ENCODE peak calls at places on chromosomes 6 and 20, in six cellular contexts. One of them, this sample, is unnamed.

GRCh38 chr6:138896104-138896756 is 91.8 kb downstream of the REPS1 start:
- DNase-seq in A549: no peak
- DNase-seq in K562: no peak
- DNase-seq in SK-N-SH: no peak
- DNase-seq in HepG2: no peak
- DNase-seq in GM12878: no peak
- DNase-seq in this sample: no peak

GRCh38 chr6:150142657-150143501 is at the start of gene PPP1R14C:
- DNase-seq in K562: peak
- DNase-seq in A549: no peak
- DNase-seq in GM12878: no peak
- DNase-seq in SK-N-SH: peak
- DNase-seq in HepG2: no peak
- DNase-seq in this sample: peak

GRCh38 chr6:144999127-144999526 is 714.0 kb downstream of the UTRN start:
- DNase-seq in SK-N-SH: no peak
- DNase-seq in A549: no peak
- DNase-seq in K562: no peak
- DNase-seq in GM12878: no peak
- DNase-seq in HepG2: no peak
- DNase-seq in this sample: no peak

GRCh38 chr6:24493945-24494725 is 634 bp upstream of the ALDH5A1 start:
- DNase-seq in GM12878: no peak
- DNase-seq in K562: no peak
- DNase-seq in A549: no peak
- DNase-seq in SK-N-SH: no peak
- DNase-seq in HepG2: no peak
- DNase-seq in this sample: no peak

GRCh38 chr20:58109126-58109880 is 119.2 kb downstream of the ANKRD60 start:
- DNase-seq in GM12878: no peak
- DNase-seq in K562: no peak
- DNase-seq in A549: no peak
- DNase-seq in SK-N-SH: no peak
- DNase-seq in HepG2: no peak
- DNase-seq in this sample: no peak

GRCh38 chr20:50735813-50736212 is 4.4 kb downstream of the PARD6B start:
- DNase-seq in HepG2: no peak
- DNase-seq in A549: no peak
- DNase-seq in SK-N-SH: no peak
- DNase-seq in GM12878: no peak
- DNase-seq in K562: no peak
- DNase-seq in this sample: no peak

GRCh38 chr6:75481936-75482593 is 11.5 kb downstream of the FILIP1 start:
- DNase-seq in K562: no peak
- DNase-seq in A549: no peak
- DNase-seq in SK-N-SH: no peak
- DNase-seq in HepG2: no peak
- DNase-seq in GM12878: no peak
- DNase-seq in this sample: no peak

GRCh38 chr6:4350571-4351505 is 215.5 kb upstream of the ECI2 start:
- DNase-seq in HepG2: no peak
- DNase-seq in SK-N-SH: no peak
- DNase-seq in A549: no peak
- DNase-seq in K562: no peak
- DNase-seq in GM12878: no peak
- DNase-seq in this sample: no peak

GRCh38 chr20:3011752-3012151 is 31.7 kb upstream of the GNRH2 start:
- DNase-seq in K562: no peak
- DNase-seq in A549: no peak
- DNase-seq in GM12878: no peak
- DNase-seq in SK-N-SH: no peak
- DNase-seq in HepG2: no peak
- DNase-seq in this sample: no peak

GRCh38 chr6:116210750-116211425 is 43.0 kb downstream of the TSPYL4 start:
- DNase-seq in SK-N-SH: no peak
- DNase-seq in HepG2: no peak
- DNase-seq in A549: no peak
- DNase-seq in GM12878: no peak
- DNase-seq in K562: no peak
- DNase-seq in this sample: no peak

GRCh38 chr20:59412896-59413295 is 112.5 kb downstream of the EDN3 start:
- DNase-seq in SK-N-SH: peak
- DNase-seq in HepG2: no peak
- DNase-seq in GM12878: no peak
- DNase-seq in A549: no peak
- DNase-seq in K562: no peak
- DNase-seq in this sample: no peak

GRCh38 chr20:36035720-36036119 is 67.3 kb downstream of the CNBD2 start:
- DNase-seq in HepG2: no peak
- DNase-seq in A549: no peak
- DNase-seq in K562: no peak
- DNase-seq in SK-N-SH: no peak
- DNase-seq in GM12878: no peak
- DNase-seq in this sample: no peak

GRCh38 chr6:32947552-32948465 is 5.1 kb downstream of the HLA-DMA start:
- DNase-seq in GM12878: peak
- DNase-seq in A549: no peak
- DNase-seq in K562: no peak
- DNase-seq in SK-N-SH: peak
- DNase-seq in HepG2: peak
- DNase-seq in this sample: peak

GRCh38 chr6:111894272-111894671 is 21.0 kb upstream of the FYN start:
- DNase-seq in A549: no peak
- DNase-seq in HepG2: no peak
- DNase-seq in K562: no peak
- DNase-seq in GM12878: no peak
- DNase-seq in SK-N-SH: no peak
- DNase-seq in this sample: no peak

GRCh38 chr20:1696521-1697209 is 39.1 kb upstream of the SIRPG start:
- DNase-seq in SK-N-SH: no peak
- DNase-seq in A549: no peak
- DNase-seq in HepG2: no peak
- DNase-seq in K562: no peak
- DNase-seq in GM12878: no peak
- DNase-seq in this sample: no peak

GRCh38 chr6:51959744-51960383 is 127.5 kb downstream of the PKHD1 start:
- DNase-seq in K562: peak
- DNase-seq in SK-N-SH: peak
- DNase-seq in HepG2: peak
- DNase-seq in A549: peak
- DNase-seq in GM12878: peak
- DNase-seq in this sample: peak

GRCh38 chr20:43584448-43585138 is 6.1 kb upstream of the IFT52 start:
- DNase-seq in HepG2: peak
- DNase-seq in A549: no peak
- DNase-seq in GM12878: no peak
- DNase-seq in K562: no peak
- DNase-seq in SK-N-SH: no peak
- DNase-seq in this sample: no peak

GRCh38 chr6:158654960-158655485 is 5.2 kb downstream of the SYTL3 start:
- DNase-seq in A549: no peak
- DNase-seq in SK-N-SH: no peak
- DNase-seq in GM12878: no peak
- DNase-seq in HepG2: no peak
- DNase-seq in K562: no peak
- DNase-seq in this sample: no peak

GRCh38 chr6:45504947-45505346 is 127.2 kb upstream of the SUPT3H start:
- DNase-seq in A549: no peak
- DNase-seq in SK-N-SH: no peak
- DNase-seq in GM12878: no peak
- DNase-seq in K562: no peak
- DNase-seq in HepG2: no peak
- DNase-seq in this sample: peak

GRCh38 chr6:91716361-91716760 is 1129.5 kb upstream of the MAP3K7 start:
- DNase-seq in GM12878: no peak
- DNase-seq in A549: no peak
- DNase-seq in HepG2: no peak
- DNase-seq in K562: no peak
- DNase-seq in SK-N-SH: no peak
- DNase-seq in this sample: no peak

GRCh38 chr6:48087448-48087847 is 23.5 kb downstream of the PTCHD4 start:
- DNase-seq in K562: no peak
- DNase-seq in A549: no peak
- DNase-seq in HepG2: no peak
- DNase-seq in GM12878: no peak
- DNase-seq in SK-N-SH: no peak
- DNase-seq in this sample: no peak

GRCh38 chr6:26554669-26555504 is 16.7 kb downstream of the HMGN4 start:
- DNase-seq in K562: no peak
- DNase-seq in SK-N-SH: no peak
- DNase-seq in A549: no peak
- DNase-seq in HepG2: peak
- DNase-seq in GM12878: no peak
- DNase-seq in this sample: no peak

GRCh38 chr6:54481096-54481495 is 172.9 kb downstream of the TINAG start:
- DNase-seq in HepG2: peak
- DNase-seq in GM12878: no peak
- DNase-seq in K562: no peak
- DNase-seq in A549: no peak
- DNase-seq in SK-N-SH: no peak
- DNase-seq in this sample: no peak

GRCh38 chr6:7489376-7489775 is 52.1 kb upstream of the DSP start:
- DNase-seq in SK-N-SH: no peak
- DNase-seq in A549: no peak
- DNase-seq in HepG2: no peak
- DNase-seq in K562: no peak
- DNase-seq in GM12878: no peak
- DNase-seq in this sample: no peak

DNA sequence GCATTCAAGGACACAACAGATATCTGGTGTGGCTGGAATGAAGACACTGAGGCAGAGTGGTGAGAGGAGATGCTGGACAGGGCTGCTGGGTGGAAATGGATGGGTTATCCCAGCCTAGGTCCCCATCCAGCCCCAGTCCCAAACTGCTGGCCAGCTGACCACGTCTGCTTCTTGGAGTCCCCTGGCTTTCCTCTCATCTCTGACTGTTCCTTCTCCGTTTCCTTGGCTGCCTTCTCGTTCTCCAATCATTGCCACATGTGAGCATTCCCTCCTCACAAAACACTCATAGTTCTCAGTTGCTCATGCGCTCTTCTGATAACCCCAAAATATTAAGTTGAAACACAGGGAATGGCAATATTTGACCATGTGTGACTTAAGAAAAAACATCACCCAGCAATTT is 31.5 kb downstream of the MAFB start:
- DNase-seq in SK-N-SH: no peak
- DNase-seq in HepG2: no peak
- DNase-seq in GM12878: no peak
- DNase-seq in K562: no peak
- DNase-seq in A549: no peak
- DNase-seq in this sample: no peak
- TF ChIP-seq CHD2 in SK-N-SH: no peak
- TF ChIP-seq CHD2 in HepG2: no peak
- TF ChIP-seq CHD2 in GM12878: no peak
- TF ChIP-seq CHD2 in K562: no peak
- TF ChIP-seq CHD2 in A549: no peak
- TF ChIP-seq CHD2 in this sample: no peak

DNA sequence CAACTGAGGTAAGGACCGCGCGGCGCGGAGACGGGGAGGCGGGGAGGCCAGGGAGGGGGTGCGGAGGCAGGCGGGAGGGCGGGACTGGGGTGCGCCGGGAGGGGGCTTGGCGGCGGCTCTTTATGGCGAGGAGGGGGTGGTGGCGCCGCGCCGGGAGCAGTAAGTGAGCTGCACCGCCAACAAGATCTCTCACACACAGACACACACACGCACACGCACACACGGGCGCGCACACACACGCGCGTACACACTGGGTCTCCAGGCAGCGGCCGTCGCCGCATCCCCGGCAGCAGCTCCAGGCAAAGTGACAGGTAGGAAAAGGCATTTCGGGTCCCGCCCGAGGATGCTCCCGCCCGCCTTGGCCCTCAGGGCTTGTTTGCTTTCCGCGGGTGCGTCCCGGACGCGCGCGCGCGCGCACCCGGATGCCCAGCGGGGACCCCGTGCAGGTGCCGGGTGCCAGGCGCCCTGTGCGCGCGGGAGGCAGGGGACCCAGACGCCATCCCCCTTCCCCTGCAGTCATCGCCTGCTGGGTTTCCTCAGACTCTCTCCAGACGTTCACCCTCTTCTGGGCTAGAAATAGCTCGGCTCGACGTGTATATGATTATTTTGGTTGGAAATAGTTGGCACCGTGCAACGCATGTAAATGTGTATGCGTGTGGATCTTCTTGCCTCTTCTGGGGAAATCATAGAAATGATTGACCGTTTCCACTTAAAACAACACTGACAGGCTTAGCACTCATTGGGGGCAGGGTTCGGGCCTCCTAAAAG is at the start of gene PLCB4:
- DNase-seq in SK-N-SH: peak
- DNase-seq in A549: peak
- DNase-seq in K562: peak
- DNase-seq in GM12878: no peak
- DNase-seq in HepG2: no peak
- DNase-seq in this sample: no peak
- TF ChIP-seq CHD2 in SK-N-SH: no peak
- TF ChIP-seq CHD2 in A549: no peak
- TF ChIP-seq CHD2 in K562: no peak
- TF ChIP-seq CHD2 in GM12878: no peak
- TF ChIP-seq CHD2 in HepG2: no peak
- TF ChIP-seq CHD2 in this sample: no peak

GRCh38 chr20:8200220-8200619 is 68.2 kb downstream of the PLCB1 start:
- DNase-seq in A549: no peak
- DNase-seq in SK-N-SH: no peak
- DNase-seq in HepG2: no peak
- DNase-seq in GM12878: no peak
- DNase-seq in K562: no peak
- DNase-seq in this sample: no peak

GRCh38 chr20:8196096-8196495 is 64.0 kb downstream of the PLCB1 start:
- DNase-seq in A549: no peak
- DNase-seq in K562: no peak
- DNase-seq in HepG2: no peak
- DNase-seq in SK-N-SH: no peak
- DNase-seq in GM12878: no peak
- DNase-seq in this sample: no peak

GRCh38 chr20:8190043-8190880 is 58.2 kb downstream of the PLCB1 start:
- DNase-seq in SK-N-SH: peak
- DNase-seq in GM12878: no peak
- DNase-seq in K562: no peak
- DNase-seq in HepG2: peak
- DNase-seq in A549: no peak
- DNase-seq in this sample: no peak

DNA sequence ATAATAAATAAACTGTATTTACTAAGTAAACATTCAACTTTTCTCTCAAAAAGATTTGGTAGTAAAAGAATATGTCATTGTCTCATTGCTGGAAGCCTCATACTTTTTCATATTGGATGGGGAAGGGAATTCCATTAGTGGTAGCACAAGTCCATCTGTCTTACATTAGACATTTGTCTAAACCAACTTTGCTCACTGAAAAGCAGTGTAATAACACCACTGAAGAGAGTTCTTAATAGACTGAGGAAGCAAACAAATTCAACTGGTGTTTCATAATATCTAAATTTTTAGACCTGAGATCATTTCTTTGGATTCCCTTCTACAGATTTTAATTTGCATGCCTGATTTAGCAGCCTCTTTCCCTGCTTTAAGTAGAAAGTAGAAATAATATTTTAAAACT is 62.7 kb downstream of the PLCB1 start:
- DNase-seq in SK-N-SH: no peak
- DNase-seq in GM12878: no peak
- DNase-seq in A549: no peak
- DNase-seq in K562: no peak
- DNase-seq in HepG2: no peak
- DNase-seq in this sample: no peak
- TF ChIP-seq CHD2 in SK-N-SH: no peak
- TF ChIP-seq CHD2 in GM12878: no peak
- TF ChIP-seq CHD2 in A549: no peak
- TF ChIP-seq CHD2 in K562: no peak
- TF ChIP-seq CHD2 in HepG2: no peak
- TF ChIP-seq CHD2 in this sample: no peak

GRCh38 chr20:47701612-47702011 is 83.7 kb downstream of the SULF2 start:
- DNase-seq in HepG2: no peak
- DNase-seq in GM12878: no peak
- DNase-seq in SK-N-SH: no peak
- DNase-seq in K562: no peak
- DNase-seq in A549: no peak
- DNase-seq in this sample: no peak
- TF ChIP-seq CHD2 in HepG2: no peak
- TF ChIP-seq CHD2 in GM12878: no peak
- TF ChIP-seq CHD2 in SK-N-SH: no peak
- TF ChIP-seq CHD2 in K562: no peak
- TF ChIP-seq CHD2 in A549: no peak
- TF ChIP-seq CHD2 in this sample: no peak

This sample was measured in H1.